ENCODE peak calls at places on chromosomes 3 and 15, in four cellular contexts. B, C, W and Q are unnamed samples.

GRCh38 chr3:128091586-128091985 is 32.0 kb downstream of the RUVBL1 start:
- DNase-seq in C (no peak), B (no peak), W (no peak), Q (no peak)

GRCh38 chr3:98612587-98612986 is 19.2 kb upstream of the CPOX start:
- DNase-seq in W (peak; percentile 15), C (peak; percentile 17), B (no peak), Q (no peak)

GRCh38 chr3:100216713-100217112 is 44.1 kb upstream of the TBC1D23 start:
- DNase-seq in C (no peak), B (no peak), W (no peak), Q (no peak)

GRCh38 chr3:21174461-21174860 is 576.5 kb downstream of the ZNF385D start:
- DNase-seq in C (no peak), B (no peak), W (no peak), Q (no peak)

GRCh38 chr15:30872341-30872748 is 31.4 kb upstream of the FAN1 start:
- DNase-seq in W (no peak), B (no peak), C (no peak), Q (no peak)

GRCh38 chr3:149628957-149629670 is 28.7 kb downstream of the WWTR1 start:
- DNase-seq in B (no peak), C (no peak), W (no peak), Q (no peak)

GRCh38 chr3:139969386-139969785 is 34.4 kb downstream of the CLSTN2 start:
- DNase-seq in B (no peak), W (no peak), C (no peak), Q (no peak)

GRCh38 chr3:54321515-54321914 is 199.2 kb downstream of the CACNA2D3 start:
- DNase-seq in C (no peak), B (no peak), W (no peak), Q (no peak)

GRCh38 chr3:36900474-36901443 is 44.1 kb downstream of the TRANK1 start:
- DNase-seq in C (no peak), W (no peak), B (no peak), Q (no peak)

GRCh38 chr3:52155912-52156311 is 1.7 kb upstream of the POC1A start:
- DNase-seq in C (no peak), B (no peak), W (no peak), Q (no peak)

GRCh38 chr3:52150860-52151259 is 3.4 kb downstream of the POC1A start:
- DNase-seq in B (no peak), W (no peak), C (no peak), Q (no peak)

GRCh38 chr3:52150357-52150756 is 3.9 kb downstream of the POC1A start:
- DNase-seq in W (no peak), C (no peak), B (no peak), Q (no peak)

GRCh38 chr3:52154135-52155094 is at the start of gene POC1A:
- DNase-seq in C (peak; percentile 95), B (peak; percentile 84), W (peak; percentile 99), Q (peak; percentile 86)

GRCh38 chr3:52153389-52154096 is 680 bp downstream of the POC1A start:
- DNase-seq in C (peak; percentile 61), B (no peak), W (peak; percentile 42), Q (no peak)
- TF ChIP-seq SPI1 in C (no peak), B (no peak), W (no peak), Q (no peak)

GRCh38 chr3:94520364-94520763 is 457.5 kb downstream of the NSUN3 start:
- DNase-seq in C (no peak), B (no peak), W (no peak), Q (no peak)
- TF ChIP-seq SPI1 in C (no peak), B (no peak), W (no peak), Q (no peak)

DNA sequence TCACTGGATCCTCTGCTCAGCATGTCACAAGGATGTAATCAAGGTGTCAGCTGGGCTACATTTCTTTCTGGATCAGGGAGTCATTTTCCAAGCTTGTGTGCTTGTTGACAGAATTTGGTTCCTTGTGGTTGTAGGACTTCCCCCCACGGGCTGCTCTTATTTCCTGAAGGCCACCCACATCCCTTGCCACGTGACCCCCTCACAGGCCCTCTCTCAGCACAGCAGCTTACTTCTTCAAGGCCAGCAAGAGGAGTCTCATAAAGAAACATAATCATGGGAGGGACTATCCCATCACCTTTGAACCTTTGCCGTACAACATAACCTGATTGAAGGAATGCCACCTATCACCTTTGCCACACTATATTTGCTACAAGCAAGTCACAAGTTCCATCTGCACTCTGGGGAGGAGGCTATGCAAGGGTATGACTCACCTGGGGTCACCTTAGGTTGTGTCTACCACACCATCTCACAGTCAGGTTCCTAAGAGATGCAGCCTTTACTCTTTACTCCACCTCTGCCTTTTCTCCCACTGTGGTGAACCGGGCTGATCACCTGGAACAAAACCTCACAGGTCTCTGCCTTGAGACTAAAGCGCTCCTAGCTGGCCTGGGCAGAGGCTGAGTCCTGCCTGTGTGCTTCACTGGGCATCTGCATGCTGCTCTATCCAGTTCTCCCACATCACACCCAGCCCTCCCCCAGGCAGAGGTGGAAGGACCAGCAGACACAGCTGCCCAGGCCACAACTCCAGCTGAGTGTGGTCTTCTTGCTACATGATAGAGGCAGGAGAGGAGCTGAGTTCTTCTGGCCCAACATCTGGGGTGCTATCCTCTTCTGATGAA is 13.5 kb downstream of the RAB6B start:
- DNase-seq in B (no peak), C (no peak), W (no peak), Q (no peak)
- TF ChIP-seq SPI1 in B (no peak), C (no peak), W (no peak), Q (no peak)

GRCh38 chr3:15164356-15164755 is 41.7 kb upstream of the CAPN7 start:
- DNase-seq in B (no peak), W (no peak), C (no peak), Q (no peak)
- TF ChIP-seq SPI1 in B (no peak), W (no peak), C (no peak), Q (no peak)

DNA sequence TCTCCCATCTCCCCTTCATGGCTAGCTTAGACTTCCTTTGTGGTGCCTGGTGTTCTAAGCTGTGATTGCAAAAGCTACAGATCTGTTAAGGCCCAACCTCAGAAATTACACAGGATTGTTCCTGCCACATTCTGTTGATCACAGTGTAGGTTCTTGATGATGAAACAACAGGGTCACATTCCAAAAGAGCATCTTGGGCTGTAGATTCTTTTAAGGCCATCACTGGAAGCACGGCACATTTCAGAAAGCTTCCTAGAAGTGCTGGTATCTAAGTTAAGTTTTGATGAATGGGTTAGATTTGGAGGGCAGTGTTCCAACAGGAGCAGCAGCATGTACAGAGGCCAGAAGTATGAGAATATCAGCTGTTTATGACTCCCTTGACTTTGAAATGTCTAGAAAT is 107.5 kb upstream of the SKOR1 start:
- DNase-seq in C (no peak), W (no peak), B (no peak), Q (no peak)
- TF ChIP-seq SPI1 in C (no peak), W (no peak), B (no peak), Q (no peak)

GRCh38 chr15:62775932-62776331 is 266.6 kb upstream of the TPM1 start:
- DNase-seq in C (no peak), B (no peak), W (no peak), Q (no peak)
- TF ChIP-seq SPI1 in C (no peak), B (no peak), W (no peak), Q (no peak)

GRCh38 chr3:56424357-56424756 is 43.9 kb downstream of the ERC2 start:
- DNase-seq in C (no peak), B (no peak), W (no peak), Q (no peak)

GRCh38 chr3:56424885-56425284 is 43.4 kb downstream of the ERC2 start:
- DNase-seq in B (no peak), C (no peak), W (no peak), Q (no peak)

GRCh38 chr3:56423537-56424209 is 44.6 kb downstream of the ERC2 start:
- DNase-seq in W (no peak), B (no peak), C (no peak), Q (no peak)

GRCh38 chr3:56428667-56429066 is 39.6 kb downstream of the ERC2 start:
- DNase-seq in C (no peak), B (no peak), W (no peak), Q (no peak)
- TF ChIP-seq SPI1 in C (no peak), B (no peak), W (no peak), Q (no peak)